ENCODE peak calls at places on chromosomes 4 and X, in nine cellular contexts. One of them, this sample, is unnamed.

GRCh38 chr4:139299536-139299935 is 1.8 kb upstream of the NAA15 start:
- DNase-seq in Karpas-422: no peak
- DNase-seq in brain pericyte: no peak
- DNase-seq in activated T-cell treated with anti-CD3 and anti-CD28 coated beads, Interleukin-2, amount 50 U/mL, for 24 hours: no peak
- DNase-seq in SK-N-MC: no peak
- DNase-seq in T-helper 2 cell treated with Interferon-gamma antibody and Interleukin-4, amounts not matched to agents 5 μg/mL and 100 μg/mL, for 36 hours: no peak
- DNase-seq in Kasumi-1: no peak
- DNase-seq in ELR: peak
- DNase-seq in activated T-helper 1 cell treated with anti-CD3 and anti-CD28 coated beads, Interleukin-2, amount 50 U/mL, for 16 hours: no peak
- DNase-seq in this sample: no peak

GRCh38 chrX:145068450-145068849 is 178.9 kb upstream of the SPANXN1 start:
- DNase-seq in Karpas-422: no peak
- DNase-seq in brain pericyte: no peak
- DNase-seq in activated T-cell treated with anti-CD3 and anti-CD28 coated beads, Interleukin-2, amount 50 U/mL, for 24 hours: no peak
- DNase-seq in SK-N-MC: no peak
- DNase-seq in T-helper 2 cell treated with Interferon-gamma antibody and Interleukin-4, amounts not matched to agents 5 μg/mL and 100 μg/mL, for 36 hours: no peak
- DNase-seq in Kasumi-1: no peak
- DNase-seq in ELR: no peak
- DNase-seq in activated T-helper 1 cell treated with anti-CD3 and anti-CD28 coated beads, Interleukin-2, amount 50 U/mL, for 16 hours: no peak
- DNase-seq in this sample: no peak

GRCh38 chr4:173859091-173859713 is 329.2 kb upstream of the HAND2 start:
- DNase-seq in Karpas-422: no peak
- DNase-seq in brain pericyte: no peak
- DNase-seq in activated T-cell treated with anti-CD3 and anti-CD28 coated beads, Interleukin-2, amount 50 U/mL, for 24 hours: no peak
- DNase-seq in SK-N-MC: no peak
- DNase-seq in T-helper 2 cell treated with Interferon-gamma antibody and Interleukin-4, amounts not matched to agents 5 μg/mL and 100 μg/mL, for 36 hours: no peak
- DNase-seq in Kasumi-1: no peak
- DNase-seq in ELR: no peak
- DNase-seq in activated T-helper 1 cell treated with anti-CD3 and anti-CD28 coated beads, Interleukin-2, amount 50 U/mL, for 16 hours: no peak
- DNase-seq in this sample: no peak

GRCh38 chrX:28966335-28966734 is 379.1 kb downstream of the IL1RAPL1 start:
- DNase-seq in Karpas-422: no peak
- DNase-seq in brain pericyte: no peak
- DNase-seq in activated T-cell treated with anti-CD3 and anti-CD28 coated beads, Interleukin-2, amount 50 U/mL, for 24 hours: no peak
- DNase-seq in SK-N-MC: no peak
- DNase-seq in T-helper 2 cell treated with Interferon-gamma antibody and Interleukin-4, amounts not matched to agents 5 μg/mL and 100 μg/mL, for 36 hours: no peak
- DNase-seq in Kasumi-1: no peak
- DNase-seq in ELR: no peak
- DNase-seq in activated T-helper 1 cell treated with anti-CD3 and anti-CD28 coated beads, Interleukin-2, amount 50 U/mL, for 16 hours: no peak
- DNase-seq in this sample: no peak

GRCh38 chr4:88526221-88526815 is 2.7 kb upstream of the PYURF start:
- DNase-seq in Karpas-422: peak
- DNase-seq in brain pericyte: no peak
- DNase-seq in activated T-cell treated with anti-CD3 and anti-CD28 coated beads, Interleukin-2, amount 50 U/mL, for 24 hours: no peak
- DNase-seq in SK-N-MC: no peak
- DNase-seq in T-helper 2 cell treated with Interferon-gamma antibody and Interleukin-4, amounts not matched to agents 5 μg/mL and 100 μg/mL, for 36 hours: no peak
- DNase-seq in Kasumi-1: peak
- DNase-seq in ELR: peak
- DNase-seq in activated T-helper 1 cell treated with anti-CD3 and anti-CD28 coated beads, Interleukin-2, amount 50 U/mL, for 16 hours: no peak
- DNase-seq in this sample: no peak

GRCh38 chrX:39813631-39814246 is 284.0 kb downstream of the BCOR start:
- DNase-seq in Karpas-422: no peak
- DNase-seq in brain pericyte: peak
- DNase-seq in activated T-cell treated with anti-CD3 and anti-CD28 coated beads, Interleukin-2, amount 50 U/mL, for 24 hours: no peak
- DNase-seq in SK-N-MC: no peak
- DNase-seq in T-helper 2 cell treated with Interferon-gamma antibody and Interleukin-4, amounts not matched to agents 5 μg/mL and 100 μg/mL, for 36 hours: no peak
- DNase-seq in Kasumi-1: no peak
- DNase-seq in ELR: peak
- DNase-seq in activated T-helper 1 cell treated with anti-CD3 and anti-CD28 coated beads, Interleukin-2, amount 50 U/mL, for 16 hours: no peak
- DNase-seq in this sample: peak

GRCh38 chr4:94305468-94306225 is 37.0 kb downstream of the HPGDS start:
- DNase-seq in Karpas-422: no peak
- DNase-seq in brain pericyte: no peak
- DNase-seq in activated T-cell treated with anti-CD3 and anti-CD28 coated beads, Interleukin-2, amount 50 U/mL, for 24 hours: no peak
- DNase-seq in SK-N-MC: peak
- DNase-seq in T-helper 2 cell treated with Interferon-gamma antibody and Interleukin-4, amounts not matched to agents 5 μg/mL and 100 μg/mL, for 36 hours: no peak
- DNase-seq in Kasumi-1: no peak
- DNase-seq in ELR: no peak
- DNase-seq in activated T-helper 1 cell treated with anti-CD3 and anti-CD28 coated beads, Interleukin-2, amount 50 U/mL, for 16 hours: no peak
- DNase-seq in this sample: no peak

GRCh38 chr4:127782025-127782274 is 172 bp upstream of the HSPA4L start:
- DNase-seq in Karpas-422: peak
- DNase-seq in brain pericyte: peak
- DNase-seq in activated T-cell treated with anti-CD3 and anti-CD28 coated beads, Interleukin-2, amount 50 U/mL, for 24 hours: no peak
- DNase-seq in SK-N-MC: no peak
- DNase-seq in T-helper 2 cell treated with Interferon-gamma antibody and Interleukin-4, amounts not matched to agents 5 μg/mL and 100 μg/mL, for 36 hours: peak
- DNase-seq in Kasumi-1: peak
- DNase-seq in ELR: peak
- DNase-seq in activated T-helper 1 cell treated with anti-CD3 and anti-CD28 coated beads, Interleukin-2, amount 50 U/mL, for 16 hours: no peak
- DNase-seq in this sample: no peak

GRCh38 chr4:187687701-187688100 is 307.9 kb upstream of the ZFP42 start:
- DNase-seq in Karpas-422: no peak
- DNase-seq in brain pericyte: no peak
- DNase-seq in activated T-cell treated with anti-CD3 and anti-CD28 coated beads, Interleukin-2, amount 50 U/mL, for 24 hours: no peak
- DNase-seq in SK-N-MC: no peak
- DNase-seq in T-helper 2 cell treated with Interferon-gamma antibody and Interleukin-4, amounts not matched to agents 5 μg/mL and 100 μg/mL, for 36 hours: no peak
- DNase-seq in Kasumi-1: no peak
- DNase-seq in ELR: no peak
- DNase-seq in activated T-helper 1 cell treated with anti-CD3 and anti-CD28 coated beads, Interleukin-2, amount 50 U/mL, for 16 hours: no peak
- DNase-seq in this sample: no peak

GRCh38 chr4:169620846-169621228 is 459 bp downstream of the CLCN3 start:
- DNase-seq in Karpas-422: peak
- DNase-seq in brain pericyte: no peak
- DNase-seq in activated T-cell treated with anti-CD3 and anti-CD28 coated beads, Interleukin-2, amount 50 U/mL, for 24 hours: peak
- DNase-seq in SK-N-MC: no peak
- DNase-seq in T-helper 2 cell treated with Interferon-gamma antibody and Interleukin-4, amounts not matched to agents 5 μg/mL and 100 μg/mL, for 36 hours: peak
- DNase-seq in Kasumi-1: no peak
- DNase-seq in ELR: peak
- DNase-seq in activated T-helper 1 cell treated with anti-CD3 and anti-CD28 coated beads, Interleukin-2, amount 50 U/mL, for 16 hours: no peak
- DNase-seq in this sample: peak

GRCh38 chr4:168848977-168849687 is 160.9 kb downstream of the CBR4 start:
- DNase-seq in Karpas-422: no peak
- DNase-seq in brain pericyte: no peak
- DNase-seq in activated T-cell treated with anti-CD3 and anti-CD28 coated beads, Interleukin-2, amount 50 U/mL, for 24 hours: no peak
- DNase-seq in SK-N-MC: peak
- DNase-seq in T-helper 2 cell treated with Interferon-gamma antibody and Interleukin-4, amounts not matched to agents 5 μg/mL and 100 μg/mL, for 36 hours: no peak
- DNase-seq in Kasumi-1: no peak
- DNase-seq in ELR: no peak
- DNase-seq in activated T-helper 1 cell treated with anti-CD3 and anti-CD28 coated beads, Interleukin-2, amount 50 U/mL, for 16 hours: no peak
- DNase-seq in this sample: no peak

GRCh38 chrX:140756948-140757347 is 47.4 kb downstream of the LINC00632 start:
- DNase-seq in Karpas-422: no peak
- DNase-seq in brain pericyte: no peak
- DNase-seq in activated T-cell treated with anti-CD3 and anti-CD28 coated beads, Interleukin-2, amount 50 U/mL, for 24 hours: no peak
- DNase-seq in SK-N-MC: no peak
- DNase-seq in T-helper 2 cell treated with Interferon-gamma antibody and Interleukin-4, amounts not matched to agents 5 μg/mL and 100 μg/mL, for 36 hours: no peak
- DNase-seq in Kasumi-1: no peak
- DNase-seq in ELR: no peak
- DNase-seq in activated T-helper 1 cell treated with anti-CD3 and anti-CD28 coated beads, Interleukin-2, amount 50 U/mL, for 16 hours: no peak
- DNase-seq in this sample: no peak

GRCh38 chr4:26074672-26075071 is 160.7 kb downstream of the SMIM20 start:
- DNase-seq in Karpas-422: peak
- DNase-seq in brain pericyte: no peak
- DNase-seq in activated T-cell treated with anti-CD3 and anti-CD28 coated beads, Interleukin-2, amount 50 U/mL, for 24 hours: peak
- DNase-seq in SK-N-MC: no peak
- DNase-seq in T-helper 2 cell treated with Interferon-gamma antibody and Interleukin-4, amounts not matched to agents 5 μg/mL and 100 μg/mL, for 36 hours: peak
- DNase-seq in Kasumi-1: peak
- DNase-seq in ELR: no peak
- DNase-seq in activated T-helper 1 cell treated with anti-CD3 and anti-CD28 coated beads, Interleukin-2, amount 50 U/mL, for 16 hours: peak
- DNase-seq in this sample: no peak

GRCh38 chr4:176622251-176622968 is 170.3 kb downstream of the VEGFC start:
- DNase-seq in Karpas-422: no peak
- DNase-seq in brain pericyte: peak
- DNase-seq in activated T-cell treated with anti-CD3 and anti-CD28 coated beads, Interleukin-2, amount 50 U/mL, for 24 hours: no peak
- DNase-seq in SK-N-MC: no peak
- DNase-seq in T-helper 2 cell treated with Interferon-gamma antibody and Interleukin-4, amounts not matched to agents 5 μg/mL and 100 μg/mL, for 36 hours: no peak
- DNase-seq in Kasumi-1: no peak
- DNase-seq in ELR: no peak
- DNase-seq in activated T-helper 1 cell treated with anti-CD3 and anti-CD28 coated beads, Interleukin-2, amount 50 U/mL, for 16 hours: no peak
- DNase-seq in this sample: no peak

GRCh38 chrX:52576946-52577345 is 60.1 kb upstream of the XAGE1B start:
- DNase-seq in Karpas-422: no peak
- DNase-seq in brain pericyte: no peak
- DNase-seq in activated T-cell treated with anti-CD3 and anti-CD28 coated beads, Interleukin-2, amount 50 U/mL, for 24 hours: no peak
- DNase-seq in SK-N-MC: no peak
- DNase-seq in T-helper 2 cell treated with Interferon-gamma antibody and Interleukin-4, amounts not matched to agents 5 μg/mL and 100 μg/mL, for 36 hours: no peak
- DNase-seq in Kasumi-1: no peak
- DNase-seq in ELR: no peak
- DNase-seq in activated T-helper 1 cell treated with anti-CD3 and anti-CD28 coated beads, Interleukin-2, amount 50 U/mL, for 16 hours: no peak
- DNase-seq in this sample: no peak

GRCh38 chr4:141389649-141390048 is 169.0 kb downstream of the ZNF330 start:
- DNase-seq in Karpas-422: no peak
- DNase-seq in brain pericyte: no peak
- DNase-seq in activated T-cell treated with anti-CD3 and anti-CD28 coated beads, Interleukin-2, amount 50 U/mL, for 24 hours: no peak
- DNase-seq in SK-N-MC: no peak
- DNase-seq in T-helper 2 cell treated with Interferon-gamma antibody and Interleukin-4, amounts not matched to agents 5 μg/mL and 100 μg/mL, for 36 hours: no peak
- DNase-seq in Kasumi-1: no peak
- DNase-seq in ELR: no peak
- DNase-seq in activated T-helper 1 cell treated with anti-CD3 and anti-CD28 coated beads, Interleukin-2, amount 50 U/mL, for 16 hours: no peak
- DNase-seq in this sample: no peak

GRCh38 chr4:85534120-85534519 is 59.2 kb downstream of the ARHGAP24 start:
- DNase-seq in Karpas-422: no peak
- DNase-seq in brain pericyte: no peak
- DNase-seq in activated T-cell treated with anti-CD3 and anti-CD28 coated beads, Interleukin-2, amount 50 U/mL, for 24 hours: no peak
- DNase-seq in SK-N-MC: no peak
- DNase-seq in T-helper 2 cell treated with Interferon-gamma antibody and Interleukin-4, amounts not matched to agents 5 μg/mL and 100 μg/mL, for 36 hours: no peak
- DNase-seq in Kasumi-1: no peak
- DNase-seq in ELR: no peak
- DNase-seq in activated T-helper 1 cell treated with anti-CD3 and anti-CD28 coated beads, Interleukin-2, amount 50 U/mL, for 16 hours: no peak
- DNase-seq in this sample: no peak

GRCh38 chr4:183354213-183354612 is 32.0 kb upstream of the CLDN24 start:
- DNase-seq in Karpas-422: no peak
- DNase-seq in brain pericyte: no peak
- DNase-seq in activated T-cell treated with anti-CD3 and anti-CD28 coated beads, Interleukin-2, amount 50 U/mL, for 24 hours: no peak
- DNase-seq in SK-N-MC: no peak
- DNase-seq in T-helper 2 cell treated with Interferon-gamma antibody and Interleukin-4, amounts not matched to agents 5 μg/mL and 100 μg/mL, for 36 hours: no peak
- DNase-seq in Kasumi-1: no peak
- DNase-seq in ELR: no peak
- DNase-seq in activated T-helper 1 cell treated with anti-CD3 and anti-CD28 coated beads, Interleukin-2, amount 50 U/mL, for 16 hours: no peak
- DNase-seq in this sample: no peak

GRCh38 chr4:98939892-98940298 is 11.0 kb upstream of the EIF4E start:
- DNase-seq in Karpas-422: peak
- DNase-seq in brain pericyte: peak
- DNase-seq in activated T-cell treated with anti-CD3 and anti-CD28 coated beads, Interleukin-2, amount 50 U/mL, for 24 hours: no peak
- DNase-seq in SK-N-MC: peak
- DNase-seq in T-helper 2 cell treated with Interferon-gamma antibody and Interleukin-4, amounts not matched to agents 5 μg/mL and 100 μg/mL, for 36 hours: no peak
- DNase-seq in Kasumi-1: peak
- DNase-seq in ELR: peak
- DNase-seq in activated T-helper 1 cell treated with anti-CD3 and anti-CD28 coated beads, Interleukin-2, amount 50 U/mL, for 16 hours: no peak
- DNase-seq in this sample: no peak

GRCh38 chrX:41332408-41332987 is 1.5 kb upstream of the DDX3X start:
- DNase-seq in Karpas-422: peak
- DNase-seq in brain pericyte: no peak
- DNase-seq in activated T-cell treated with anti-CD3 and anti-CD28 coated beads, Interleukin-2, amount 50 U/mL, for 24 hours: no peak
- DNase-seq in SK-N-MC: no peak
- DNase-seq in T-helper 2 cell treated with Interferon-gamma antibody and Interleukin-4, amounts not matched to agents 5 μg/mL and 100 μg/mL, for 36 hours: no peak
- DNase-seq in Kasumi-1: no peak
- DNase-seq in ELR: peak
- DNase-seq in activated T-helper 1 cell treated with anti-CD3 and anti-CD28 coated beads, Interleukin-2, amount 50 U/mL, for 16 hours: no peak
- DNase-seq in this sample: peak

GRCh38 chr4:121138014-121138413 is 26.1 kb downstream of the TNIP3 start:
- DNase-seq in Karpas-422: no peak
- DNase-seq in brain pericyte: no peak
- DNase-seq in activated T-cell treated with anti-CD3 and anti-CD28 coated beads, Interleukin-2, amount 50 U/mL, for 24 hours: peak
- DNase-seq in SK-N-MC: no peak
- DNase-seq in T-helper 2 cell treated with Interferon-gamma antibody and Interleukin-4, amounts not matched to agents 5 μg/mL and 100 μg/mL, for 36 hours: peak
- DNase-seq in Kasumi-1: no peak
- DNase-seq in ELR: no peak
- DNase-seq in activated T-helper 1 cell treated with anti-CD3 and anti-CD28 coated beads, Interleukin-2, amount 50 U/mL, for 16 hours: no peak
- DNase-seq in this sample: no peak

GRCh38 chrX:115892056-115892708 is 278.4 kb upstream of the AGTR2 start:
- DNase-seq in Karpas-422: no peak
- DNase-seq in brain pericyte: no peak
- DNase-seq in activated T-cell treated with anti-CD3 and anti-CD28 coated beads, Interleukin-2, amount 50 U/mL, for 24 hours: no peak
- DNase-seq in SK-N-MC: no peak
- DNase-seq in T-helper 2 cell treated with Interferon-gamma antibody and Interleukin-4, amounts not matched to agents 5 μg/mL and 100 μg/mL, for 36 hours: no peak
- DNase-seq in Kasumi-1: no peak
- DNase-seq in ELR: no peak
- DNase-seq in activated T-helper 1 cell treated with anti-CD3 and anti-CD28 coated beads, Interleukin-2, amount 50 U/mL, for 16 hours: no peak
- DNase-seq in this sample: no peak

GRCh38 chr4:75101906-75102888 is 169.3 kb downstream of the PARM1 start:
- DNase-seq in Karpas-422: peak
- DNase-seq in brain pericyte: no peak
- DNase-seq in activated T-cell treated with anti-CD3 and anti-CD28 coated beads, Interleukin-2, amount 50 U/mL, for 24 hours: no peak
- DNase-seq in SK-N-MC: no peak
- DNase-seq in T-helper 2 cell treated with Interferon-gamma antibody and Interleukin-4, amounts not matched to agents 5 μg/mL and 100 μg/mL, for 36 hours: no peak
- DNase-seq in Kasumi-1: peak
- DNase-seq in ELR: no peak
- DNase-seq in activated T-helper 1 cell treated with anti-CD3 and anti-CD28 coated beads, Interleukin-2, amount 50 U/mL, for 16 hours: no peak
- DNase-seq in this sample: no peak

GRCh38 chr4:120709986-120710385 is 212.5 kb downstream of the PRDM5 start:
- DNase-seq in Karpas-422: no peak
- DNase-seq in brain pericyte: no peak
- DNase-seq in activated T-cell treated with anti-CD3 and anti-CD28 coated beads, Interleukin-2, amount 50 U/mL, for 24 hours: no peak
- DNase-seq in SK-N-MC: no peak
- DNase-seq in T-helper 2 cell treated with Interferon-gamma antibody and Interleukin-4, amounts not matched to agents 5 μg/mL and 100 μg/mL, for 36 hours: no peak
- DNase-seq in Kasumi-1: no peak
- DNase-seq in ELR: no peak
- DNase-seq in activated T-helper 1 cell treated with anti-CD3 and anti-CD28 coated beads, Interleukin-2, amount 50 U/mL, for 16 hours: no peak
- DNase-seq in this sample: no peak

GRCh38 chr4:144645102-144645469 is 870 bp upstream of the HHIP start:
- DNase-seq in Karpas-422: no peak
- DNase-seq in brain pericyte: no peak
- DNase-seq in activated T-cell treated with anti-CD3 and anti-CD28 coated beads, Interleukin-2, amount 50 U/mL, for 24 hours: no peak
- DNase-seq in SK-N-MC: no peak
- DNase-seq in T-helper 2 cell treated with Interferon-gamma antibody and Interleukin-4, amounts not matched to agents 5 μg/mL and 100 μg/mL, for 36 hours: no peak
- DNase-seq in Kasumi-1: no peak
- DNase-seq in ELR: no peak
- DNase-seq in activated T-helper 1 cell treated with anti-CD3 and anti-CD28 coated beads, Interleukin-2, amount 50 U/mL, for 16 hours: no peak
- DNase-seq in this sample: no peak

GRCh38 chrX:117138070-117138469 is 675.3 kb upstream of the CT83 start:
- DNase-seq in Karpas-422: no peak
- DNase-seq in brain pericyte: no peak
- DNase-seq in activated T-cell treated with anti-CD3 and anti-CD28 coated beads, Interleukin-2, amount 50 U/mL, for 24 hours: no peak
- DNase-seq in SK-N-MC: no peak
- DNase-seq in T-helper 2 cell treated with Interferon-gamma antibody and Interleukin-4, amounts not matched to agents 5 μg/mL and 100 μg/mL, for 36 hours: no peak
- DNase-seq in Kasumi-1: no peak
- DNase-seq in ELR: no peak
- DNase-seq in activated T-helper 1 cell treated with anti-CD3 and anti-CD28 coated beads, Interleukin-2, amount 50 U/mL, for 16 hours: no peak
- DNase-seq in this sample: no peak

GRCh38 chr4:97624204-97624603 is 519.1 kb downstream of the STPG2 start:
- DNase-seq in Karpas-422: no peak
- DNase-seq in brain pericyte: no peak
- DNase-seq in activated T-cell treated with anti-CD3 and anti-CD28 coated beads, Interleukin-2, amount 50 U/mL, for 24 hours: no peak
- DNase-seq in SK-N-MC: no peak
- DNase-seq in T-helper 2 cell treated with Interferon-gamma antibody and Interleukin-4, amounts not matched to agents 5 μg/mL and 100 μg/mL, for 36 hours: no peak
- DNase-seq in Kasumi-1: no peak
- DNase-seq in ELR: no peak
- DNase-seq in activated T-helper 1 cell treated with anti-CD3 and anti-CD28 coated beads, Interleukin-2, amount 50 U/mL, for 16 hours: no peak
- DNase-seq in this sample: no peak

GRCh38 chr4:184598753-184599491 is 50.3 kb downstream of the CASP3 start:
- DNase-seq in Karpas-422: no peak
- DNase-seq in brain pericyte: no peak
- DNase-seq in activated T-cell treated with anti-CD3 and anti-CD28 coated beads, Interleukin-2, amount 50 U/mL, for 24 hours: no peak
- DNase-seq in SK-N-MC: no peak
- DNase-seq in T-helper 2 cell treated with Interferon-gamma antibody and Interleukin-4, amounts not matched to agents 5 μg/mL and 100 μg/mL, for 36 hours: no peak
- DNase-seq in Kasumi-1: no peak
- DNase-seq in ELR: no peak
- DNase-seq in activated T-helper 1 cell treated with anti-CD3 and anti-CD28 coated beads, Interleukin-2, amount 50 U/mL, for 16 hours: no peak
- DNase-seq in this sample: no peak

GRCh38 chr4:1614854-1615595 is 69.1 kb downstream of the FAM53A start:
- DNase-seq in Karpas-422: no peak
- DNase-seq in brain pericyte: no peak
- DNase-seq in activated T-cell treated with anti-CD3 and anti-CD28 coated beads, Interleukin-2, amount 50 U/mL, for 24 hours: no peak
- DNase-seq in SK-N-MC: no peak
- DNase-seq in T-helper 2 cell treated with Interferon-gamma antibody and Interleukin-4, amounts not matched to agents 5 μg/mL and 100 μg/mL, for 36 hours: no peak
- DNase-seq in Kasumi-1: no peak
- DNase-seq in ELR: no peak
- DNase-seq in activated T-helper 1 cell treated with anti-CD3 and anti-CD28 coated beads, Interleukin-2, amount 50 U/mL, for 16 hours: no peak
- DNase-seq in this sample: no peak